ENCODE peak calls at places on chromosomes 16 and 17, in ten cellular contexts. Q is AG04450; X is activated naive CD4-positive, alpha-beta T cell treated with Interleukin-2 at 50 U/mL for 16 hours; T is HT-29; O is COR-L47; V is retina; D is heart left ventricle; S is NCI-H1930; W is stimulated activated CD4-positive, alpha-beta T cell treated with anti-CD3 and anti-CD28 coated beads, Interleukin-2, amount 100 ng/mL, for 24 hours; J is neural progenitor cell. N is an unnamed sample.

GRCh38 chr17:67532326-67532871 is 155.3 kb downstream of the PITPNC1 start:
- DNase-seq in X (no peak), W (no peak), V (peak; percentile 24), J (no peak), D (no peak), O (no peak), S (no peak), T (no peak), Q (no peak), N (no peak)

GRCh38 chr16:84502581-84502980 is 1.9 kb downstream of the MEAK7 start:
- DNase-seq in X (no peak), T (no peak), Q (no peak), D (no peak), V (no peak), W (no peak), J (no peak), S (no peak), O (no peak), N (no peak)

GRCh38 chr16:71882505-71883192 is 1.3 kb downstream of the ZNF821 start:
- DNase-seq in D (peak; percentile 45), V (peak; percentile 80), T (peak; percentile 94), O (peak; percentile 62), Q (no peak), X (peak; percentile 74), W (peak; percentile 70), J (peak; percentile 86), S (peak; percentile 52), N (peak; percentile 74)

GRCh38 chr17:29840884-29841283 is 89.1 kb downstream of the SSH2 start:
- DNase-seq in O (no peak), W (no peak), X (no peak), Q (no peak), S (no peak), J (no peak), T (no peak), D (no peak), V (no peak), N (no peak)

GRCh38 chr17:75504347-75505151 is 10.8 kb downstream of the CASKIN2 start:
- DNase-seq in D (no peak), S (no peak), X (peak; percentile 39), W (peak; percentile 40), V (no peak), O (no peak), J (peak; percentile 67), T (peak; percentile 48), Q (no peak), N (peak; percentile 66)

GRCh38 chr17:3695129-3695722 is 729 bp downstream of the P2RX5 start:
- DNase-seq in Q (no peak), J (no peak), S (no peak), W (no peak), V (peak; percentile 50), X (no peak), O (no peak), T (no peak), D (peak; percentile 72), N (no peak)

GRCh38 chr17:986322-986929 is 6.8 kb upstream of the NXN start:
- DNase-seq in X (no peak), T (no peak), Q (no peak), W (no peak), S (no peak), V (no peak), J (no peak), O (no peak), D (no peak), N (no peak)

GRCh38 chr17:2688351-2689342 is 22.9 kb downstream of the CLUH start:
- DNase-seq in S (no peak), X (no peak), W (no peak), V (peak; percentile 41), J (no peak), T (no peak), D (peak; percentile 64), Q (no peak), O (no peak), N (no peak)

GRCh38 chr17:64150237-64151015 is 20.5 kb upstream of the ERN1 start:
- DNase-seq in T (peak; percentile 23), J (no peak), V (no peak), S (no peak), W (no peak), D (no peak), O (no peak), Q (no peak), X (no peak), N (peak; percentile 77)

GRCh38 chr16:89330177-89330856 is 112.8 kb downstream of the ZNF778 start:
- DNase-seq in J (no peak), O (peak; percentile 85), D (peak; percentile 63), W (no peak), X (peak; percentile 40), Q (no peak), V (no peak), T (peak; percentile 84), S (no peak), N (peak; percentile 66)

GRCh38 chr17:42407289-42407836 is 15.7 kb downstream of the CAVIN1 start:
- DNase-seq in V (peak; percentile 36), W (peak; percentile 54), D (peak; percentile 92), J (peak; percentile 79), T (peak; percentile 91), Q (no peak), O (peak; percentile 90), X (peak; percentile 65), S (peak; percentile 15), N (peak; percentile 93)

GRCh38 chr17:68697850-68698313 is 96.7 kb upstream of the FAM20A start:
- DNase-seq in D (peak; percentile 35), T (no peak), Q (no peak), O (no peak), V (no peak), S (no peak), W (no peak), J (no peak), X (no peak), N (peak; percentile 31)

GRCh38 chr16:85285681-85286065 is 173.4 kb upstream of the CIBAR2 start:
- DNase-seq in S (no peak), Q (no peak), W (no peak), O (no peak), T (no peak), D (no peak), J (no peak), X (no peak), V (peak; percentile 47), N (no peak)

GRCh38 chr16:2507679-2508064 is 6.1 kb upstream of the ATP6V0C start:
- DNase-seq in S (no peak), J (no peak), O (no peak), Q (no peak), V (no peak), X (no peak), T (no peak), W (no peak), D (peak; percentile 71), N (peak; percentile 44)

GRCh38 chr16:13896543-13897182 is 23.3 kb upstream of the ERCC4 start:
- DNase-seq in J (no peak), D (no peak), X (no peak), W (no peak), O (no peak), T (peak; percentile 41), Q (no peak), S (no peak), V (no peak), N (no peak)

GRCh38 chr16:69443809-69444611 is 19.6 kb downstream of the CYB5B start:
- DNase-seq in V (no peak), D (no peak), O (no peak), T (no peak), X (peak; percentile 27), S (no peak), W (no peak), Q (no peak), J (no peak), N (no peak)

GRCh38 chr16:17757808-17758207 is 287.0 kb upstream of the XYLT1 start:
- DNase-seq in S (no peak), X (no peak), D (no peak), T (no peak), W (no peak), V (no peak), J (no peak), O (no peak), Q (no peak), N (no peak)

GRCh38 chr16:67470314-67470713 is 10.6 kb downstream of the ATP6V0D1 start:
- DNase-seq in T (no peak), S (no peak), X (no peak), D (peak; percentile 93), V (no peak), W (no peak), O (peak; percentile 45), J (no peak), Q (no peak), N (peak; percentile 91)

GRCh38 chr17:7844292-7845154 is 10.3 kb upstream of the TMEM88 start:
- DNase-seq in O (peak; percentile 50), S (peak; percentile 68), V (peak; percentile 91), T (peak; percentile 86), D (peak; percentile 95), Q (peak; percentile 82), X (peak; percentile 87), W (peak; percentile 85), J (peak; percentile 95), N (peak; percentile 92)

GRCh38 chr16:81582655-81583441 is 138.2 kb downstream of the CMIP start:
- DNase-seq in X (no peak), S (no peak), D (no peak), V (no peak), Q (no peak), W (no peak), O (no peak), T (no peak), J (peak; percentile 37), N (no peak)

GRCh38 chr16:84868829-84869457 is 49.2 kb downstream of the CRISPLD2 start:
- DNase-seq in J (no peak), O (no peak), T (no peak), W (no peak), S (no peak), Q (no peak), X (no peak), V (no peak), D (no peak), N (no peak)

GRCh38 chr16:85238233-85238647 is 126.0 kb upstream of the CIBAR2 start:
- DNase-seq in X (no peak), W (no peak), S (no peak), O (peak; percentile 35), J (peak; percentile 77), V (no peak), D (no peak), Q (peak; percentile 93), T (no peak), N (peak; percentile 33)

GRCh38 chr16:88854306-88855111 is 2.2 kb downstream of the GALNS start:
- DNase-seq in W (no peak), X (peak; percentile 11), Q (no peak), D (no peak), T (no peak), S (no peak), O (no peak), V (no peak), J (no peak), N (no peak)

GRCh38 chr17:73759324-73760185 is 115.3 kb upstream of the SDK2 start:
- DNase-seq in Q (no peak), W (no peak), J (no peak), S (no peak), V (peak; percentile 72), X (no peak), O (no peak), T (no peak), D (peak; percentile 56), N (no peak)

GRCh38 chr17:4499431-4500187 is 928 bp downstream of the SPNS2 start:
- DNase-seq in O (no peak), T (peak; percentile 25), J (peak; percentile 72), X (peak; percentile 35), V (peak; percentile 81), D (no peak), Q (no peak), S (no peak), W (peak; percentile 42), N (no peak)

GRCh38 chr17:27550974-27551505 is 79.9 kb upstream of the LGALS9 start:
- DNase-seq in J (no peak), V (no peak), X (no peak), O (peak; percentile 57), T (no peak), D (no peak), S (no peak), W (no peak), Q (no peak), N (no peak)

GRCh38 chr17:48351916-48352332 is 78.1 kb downstream of the SKAP1 start:
- DNase-seq in V (peak; percentile 42), J (peak; percentile 34), D (no peak), T (peak; percentile 60), O (no peak), W (no peak), S (no peak), Q (peak; percentile 26), X (no peak), N (no peak)

GRCh38 chr17:63841350-63842172 is 924 bp downstream of the SMARCD2 start:
- DNase-seq in X (peak; percentile 10), O (peak; percentile 13), D (peak; percentile 72), J (peak; percentile 71), T (peak; percentile 39), W (peak; percentile 34), S (no peak), Q (no peak), V (peak; percentile 78), N (peak; percentile 60)

N was measured in stomach.